ENCODE peak calls at places on chromosomes 12 and 14, in ten cellular contexts. Z, X, N, K, E, A, C, I, F and S are unnamed samples.

GRCh38 chr14:52550661-52551060 is 1.6 kb downstream of the TXNDC16 start:
- DNase-seq in Z (no peak), X (no peak), N (no peak), K (no peak), E (no peak), A (no peak), C (no peak), I (no peak), F (no peak), S (no peak)

GRCh38 chr14:99643343-99643742 is 1.6 kb upstream of the HHIPL1 start:
- DNase-seq in Z (no peak), X (no peak), N (no peak), K (no peak), E (no peak), A (no peak), C (no peak), I (no peak), F (no peak), S (no peak)

GRCh38 chr14:91373591-91374245 is 43.9 kb downstream of the CCDC88C start:
- DNase-seq in Z (peak), X (peak), N (no peak), K (no peak), E (no peak), A (peak), C (no peak), I (no peak), F (no peak), S (peak)

GRCh38 chr12:1256991-1257390 is 266.0 kb downstream of the ERC1 start:
- DNase-seq in Z (no peak), X (no peak), N (no peak), K (no peak), E (no peak), A (no peak), C (no peak), I (no peak), F (no peak), S (no peak)

GRCh38 chr14:22333408-22334274 is 255.4 kb downstream of the DAD1 start:
- DNase-seq in Z (no peak), X (peak), N (no peak), K (no peak), E (peak), A (no peak), C (peak), I (peak), F (no peak), S (peak)

GRCh38 chr12:85627584-85627983 is 208.6 kb downstream of the RASSF9 start:
- DNase-seq in Z (no peak), X (peak), N (no peak), K (no peak), E (no peak), A (no peak), C (no peak), I (no peak), F (no peak), S (no peak)

GRCh38 chr12:92602476-92602875 is 100.3 kb upstream of the PLEKHG7 start:
- DNase-seq in Z (no peak), X (peak), N (no peak), K (no peak), E (peak), A (no peak), C (no peak), I (no peak), F (no peak), S (peak)

GRCh38 chr14:79383031-79383430 is 828.3 kb downstream of the DIO2 start:
- DNase-seq in Z (no peak), X (no peak), N (no peak), K (no peak), E (no peak), A (no peak), C (no peak), I (no peak), F (no peak), S (no peak)

GRCh38 chr12:108468149-108468968 is 46.7 kb upstream of the FICD start:
- DNase-seq in Z (no peak), X (no peak), N (no peak), K (no peak), E (peak), A (no peak), C (no peak), I (peak), F (no peak), S (no peak)

GRCh38 chr12:103016381-103016780 is 58.9 kb downstream of the ASCL1 start:
- DNase-seq in Z (no peak), X (no peak), N (no peak), K (no peak), E (no peak), A (no peak), C (no peak), I (no peak), F (no peak), S (no peak)

GRCh38 chr12:18146375-18146774 is 56.4 kb upstream of the RERGL start:
- DNase-seq in Z (no peak), X (no peak), N (no peak), K (no peak), E (peak), A (no peak), C (no peak), I (no peak), F (no peak), S (no peak)

GRCh38 chr14:92619671-92620437 is 106.3 kb downstream of the RIN3 start:
- DNase-seq in Z (no peak), X (no peak), N (no peak), K (no peak), E (no peak), A (no peak), C (no peak), I (no peak), F (no peak), S (no peak)

GRCh38 chr14:101948666-101949205 is 15.6 kb upstream of the DYNC1H1 start:
- DNase-seq in Z (no peak), X (no peak), N (no peak), K (no peak), E (no peak), A (no peak), C (no peak), I (no peak), F (peak), S (no peak)

GRCh38 chr14:52013984-52014600 is 24.7 kb downstream of the RTRAF start:
- DNase-seq in Z (no peak), X (no peak), N (no peak), K (no peak), E (no peak), A (no peak), C (no peak), I (no peak), F (no peak), S (no peak)

GRCh38 chr14:34189866-34190265 is 239.0 kb upstream of the EGLN3 start:
- DNase-seq in Z (no peak), X (no peak), N (no peak), K (no peak), E (no peak), A (no peak), C (no peak), I (no peak), F (no peak), S (no peak)

GRCh38 chr12:71431991-71432390 is 7.6 kb upstream of the LGR5 start:
- DNase-seq in Z (no peak), X (peak), N (no peak), K (no peak), E (no peak), A (no peak), C (no peak), I (no peak), F (no peak), S (no peak)

GRCh38 chr12:120132863-120133385 is 16.4 kb upstream of the RAB35 start:
- DNase-seq in Z (no peak), X (no peak), N (no peak), K (no peak), E (no peak), A (no peak), C (no peak), I (no peak), F (no peak), S (no peak)

GRCh38 chr12:58776144-58776543 is 144.2 kb downstream of the LRIG3 start:
- DNase-seq in Z (no peak), X (no peak), N (no peak), K (no peak), E (no peak), A (no peak), C (no peak), I (no peak), F (no peak), S (no peak)

GRCh38 chr12:53208877-53209463 is 1.9 kb upstream of the ITGB7 start:
- DNase-seq in Z (no peak), X (no peak), N (no peak), K (no peak), E (no peak), A (no peak), C (no peak), I (no peak), F (no peak), S (no peak)

GRCh38 chr12:5685935-5686334 is 254.0 kb downstream of the NTF3 start:
- DNase-seq in Z (no peak), X (no peak), N (no peak), K (no peak), E (no peak), A (no peak), C (no peak), I (no peak), F (no peak), S (no peak)

GRCh38 chr12:62983594-62983993 is 48.6 kb upstream of the PPM1H start:
- DNase-seq in Z (no peak), X (peak), N (no peak), K (no peak), E (no peak), A (no peak), C (no peak), I (no peak), F (no peak), S (no peak)

GRCh38 chr12:131753041-131753440 is 42.2 kb downstream of the SFSWAP start:
- DNase-seq in Z (no peak), X (no peak), N (no peak), K (no peak), E (no peak), A (no peak), C (no peak), I (no peak), F (no peak), S (no peak)

GRCh38 chr14:58667900-58668299 is 30.1 kb downstream of the DACT1 start:
- DNase-seq in Z (no peak), X (no peak), N (no peak), K (no peak), E (no peak), A (no peak), C (no peak), I (no peak), F (no peak), S (no peak)

GRCh38 chr12:83015390-83016225 is 328.9 kb downstream of the TMTC2 start:
- DNase-seq in Z (no peak), X (no peak), N (no peak), K (no peak), E (no peak), A (no peak), C (no peak), I (no peak), F (no peak), S (no peak)